ENCODE peak calls at places on chromosomes 1 and 21, in seven cellular contexts. K, Q, C, J, A, W and I are unnamed samples.

GRCh38 chr1:27575861-27576331 is 28.0 kb downstream of the AHDC1 start:
- DNase-seq in K (peak; percentile 84), Q (no peak), C (peak; percentile 65), J (peak; percentile 85), A (peak; percentile 85), W (peak; percentile 79), I (no peak)

GRCh38 chr1:6157528-6158174 is 22.5 kb downstream of the CHD5 start:
- DNase-seq in K (peak; percentile 79), Q (peak; percentile 47), C (peak; percentile 31), J (no peak), A (no peak), W (peak; percentile 93), I (no peak)

GRCh38 chr1:45887156-45887842 is 83.9 kb downstream of the MAST2 start:
- DNase-seq in K (no peak), Q (no peak), C (no peak), J (no peak), A (no peak), W (no peak), I (no peak)

GRCh38 chr1:202084791-202085681 is 37.7 kb upstream of the GPR37L1 start:
- DNase-seq in K (no peak), Q (no peak), C (no peak), J (peak; percentile 56), A (peak; percentile 60), W (no peak), I (no peak)

GRCh38 chr21:38921511-38922215 is 115.9 kb downstream of the ETS2 start:
- DNase-seq in K (no peak), Q (no peak), C (no peak), J (no peak), A (no peak), W (no peak), I (no peak)

GRCh38 chr1:224170748-224171478 is 12.1 kb upstream of the DEGS1 start:
- DNase-seq in K (peak; percentile 65), Q (no peak), C (peak; percentile 40), J (peak; percentile 53), A (no peak), W (peak; percentile 32), I (no peak)

GRCh38 chr1:208950206-208950605 is 633.3 kb upstream of the CAMK1G start:
- DNase-seq in K (no peak), Q (no peak), C (no peak), J (no peak), A (no peak), W (no peak), I (no peak)

GRCh38 chr21:32562426-32562825 is 22.9 kb downstream of the TCP10L start:
- DNase-seq in K (peak; percentile 65), Q (peak; percentile 83), C (peak; percentile 9), J (peak; percentile 62), A (no peak), W (no peak), I (peak; percentile 18)

GRCh38 chr1:27979151-27979858 is 19.5 kb downstream of the XKR8 start:
- DNase-seq in K (peak; percentile 59), Q (peak; percentile 81), C (peak; percentile 76), J (no peak), A (no peak), W (no peak), I (no peak)

GRCh38 chr1:231971397-231972233 is 345.0 kb downstream of the DISC1 start:
- DNase-seq in K (no peak), Q (peak; percentile 64), C (peak; percentile 51), J (no peak), A (no peak), W (peak; percentile 27), I (no peak)

GRCh38 chr1:162922196-162922595 is 61.2 kb upstream of the CCDC190 start:
- DNase-seq in K (no peak), Q (no peak), C (no peak), J (no peak), A (no peak), W (no peak), I (no peak)

GRCh38 chr1:109718495-109718894 is 6.4 kb downstream of the GSTM5 start:
- DNase-seq in K (peak; percentile 69), Q (peak; percentile 27), C (peak; percentile 6), J (no peak), A (no peak), W (no peak), I (no peak)
- H2AK5ac ChIP-seq in K (no peak overlapping the region), Q (peak overlapping the region; percentile 9), C (no peak overlapping the region), J (no peak overlapping the region), A (no peak overlapping the region), W (no peak overlapping the region), I (no peak overlapping the region)

GRCh38 chr1:185265314-185265713 is 51.7 kb downstream of the IVNS1ABP start:
- DNase-seq in K (no peak), Q (no peak), C (no peak), J (no peak), A (no peak), W (no peak), I (no peak)
- H2AK5ac ChIP-seq in K (no peak overlapping the region), Q (no peak overlapping the region), C (no peak overlapping the region), J (no peak overlapping the region), A (no peak overlapping the region), W (no peak overlapping the region), I (no peak overlapping the region)

DNA sequence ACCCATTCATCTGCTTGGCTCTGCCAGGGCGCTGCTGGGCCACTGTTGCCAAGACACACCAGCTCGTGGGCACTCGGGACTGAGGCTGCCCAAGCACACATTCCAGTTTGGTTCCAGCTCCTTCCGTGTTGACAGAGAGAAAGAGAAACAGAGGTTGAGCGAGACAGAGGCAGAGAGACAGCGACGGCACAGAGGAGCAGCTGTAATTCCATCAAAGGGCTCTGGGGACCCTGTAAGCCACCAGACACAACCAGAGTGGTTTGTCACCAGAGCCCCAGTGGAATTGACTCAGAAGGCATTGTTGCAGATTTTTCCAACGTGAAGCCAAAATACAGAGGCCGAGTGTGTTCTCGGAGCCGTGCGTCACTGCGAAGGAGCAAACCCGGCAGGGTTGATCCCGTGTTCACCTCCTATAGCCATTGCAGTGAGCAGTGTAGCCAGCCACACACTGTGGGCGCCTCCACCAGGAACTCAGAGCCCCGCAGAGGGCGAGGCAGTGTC is 33.5 kb downstream of the SYF2 start:
- DNase-seq in K (no peak), Q (no peak), C (no peak), J (no peak), A (no peak), W (no peak), I (no peak)
- H2AK5ac ChIP-seq in K (no peak overlapping the region), Q (no peak overlapping the region), C (no peak overlapping the region), J (no peak overlapping the region), A (no peak overlapping the region), W (no peak overlapping the region), I (no peak overlapping the region)

GRCh38 chr1:155049651-155050559 is 1.2 kb upstream of the ADAM15 start:
- DNase-seq in K (no peak), Q (peak; percentile 69), C (peak; percentile 61), J (no peak), A (no peak), W (peak; percentile 56), I (no peak)
- H2AK5ac ChIP-seq in K (peak overlapping the region; percentile 28), Q (peak overlapping the region; percentile 16), C (no peak overlapping the region), J (no peak overlapping the region), A (peak overlapping the region; percentile 34), W (no peak overlapping the region), I (peak overlapping the region; percentile 9)

DNA sequence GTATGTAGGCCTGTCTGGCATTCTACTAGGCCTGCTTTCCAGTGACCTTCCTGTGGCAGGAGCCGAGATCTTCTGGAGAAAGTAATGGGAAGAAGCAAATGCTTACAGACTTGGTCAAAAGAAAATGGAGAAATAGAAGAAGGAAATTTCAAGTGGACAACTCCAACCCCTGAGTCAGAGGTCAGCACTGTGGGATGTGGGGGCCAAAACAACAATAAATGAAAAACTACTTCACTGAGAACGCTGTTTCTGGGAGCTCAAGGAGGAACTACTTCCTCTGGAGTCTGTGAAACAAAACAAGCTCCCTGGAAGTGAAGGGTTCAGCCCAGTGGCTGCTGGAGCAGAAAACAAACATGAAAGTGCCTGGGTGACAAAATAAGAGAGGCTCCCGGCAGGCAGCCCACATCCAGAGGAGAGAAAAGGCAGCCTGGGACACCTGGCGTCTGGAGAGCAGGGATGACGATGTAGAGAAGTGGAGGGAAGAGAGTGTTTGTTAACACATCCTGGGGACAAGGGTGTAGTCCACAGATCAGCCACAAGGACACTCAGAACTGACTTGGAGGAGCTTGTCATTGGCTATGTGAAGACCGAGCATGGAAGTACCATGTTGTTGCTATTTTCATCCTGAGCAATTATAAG is 355.2 kb downstream of the SMYD3 start:
- DNase-seq in K (peak; percentile 67), Q (peak; percentile 9), C (peak; percentile 60), J (peak; percentile 49), A (no peak), W (no peak), I (no peak)
- H2AK5ac ChIP-seq in K (no peak overlapping the region), Q (peak overlapping the region; percentile 30), C (no peak overlapping the region), J (no peak overlapping the region), A (no peak overlapping the region), W (no peak overlapping the region), I (no peak overlapping the region)

GRCh38 chr1:41653574-41653973 is 169.1 kb upstream of the EDN2 start:
- DNase-seq in K (no peak), Q (no peak), C (no peak), J (no peak), A (no peak), W (no peak), I (no peak)
- H2AK5ac ChIP-seq in K (no peak overlapping the region), Q (no peak overlapping the region), C (no peak overlapping the region), J (no peak overlapping the region), A (no peak overlapping the region), W (no peak overlapping the region), I (no peak overlapping the region)

DNA sequence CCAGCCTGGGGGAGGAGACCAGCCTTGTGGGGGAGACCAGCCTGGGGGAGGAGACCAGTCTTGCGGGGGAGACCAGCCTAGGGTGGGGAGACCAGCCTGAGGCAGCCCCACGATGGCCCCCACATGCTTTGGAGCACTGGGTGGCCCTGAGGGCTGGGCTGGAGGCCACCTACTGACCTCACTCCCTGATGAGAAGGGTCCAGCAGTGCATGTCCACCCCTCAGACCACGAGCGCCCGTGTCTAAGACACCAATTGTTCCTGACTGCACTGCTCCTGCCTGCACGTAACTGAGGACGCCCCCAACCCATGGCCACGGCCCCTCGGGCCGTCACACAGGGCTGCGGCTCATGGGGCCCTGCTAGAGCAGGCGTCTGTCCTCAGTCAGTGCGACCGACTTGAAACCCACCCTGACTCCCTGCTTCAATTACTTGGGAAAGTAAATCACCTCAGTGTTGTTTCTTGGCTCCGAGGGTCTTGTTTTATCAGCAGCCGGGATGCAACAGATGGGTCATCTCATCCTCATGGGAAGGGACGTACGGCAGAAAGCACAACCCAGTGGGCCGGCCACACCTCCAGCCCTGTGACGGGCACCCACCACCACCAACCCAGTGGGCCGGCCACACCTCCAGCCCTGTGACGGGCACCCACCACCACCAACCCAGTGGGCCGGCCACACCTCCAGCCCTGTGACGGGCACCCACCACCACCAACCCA is at the start of gene SPATC1L:
- DNase-seq in K (peak; percentile 92), Q (peak; percentile 83), C (peak; percentile 86), J (peak; percentile 63), A (peak; percentile 74), W (no peak), I (peak; percentile 71)
- H2AK5ac ChIP-seq in K (no peak within 1 kb of the TSS), Q (peak within 1 kb of the TSS; percentile 91), C (no peak within 1 kb of the TSS), J (no peak within 1 kb of the TSS), A (peak within 1 kb of the TSS; percentile 65), W (peak within 1 kb of the TSS; percentile 2), I (no peak within 1 kb of the TSS)